ENCODE peak calls at places on chromosomes 5 and 9, in nine cellular contexts. V is activated naive CD8-positive, alpha-beta T cell treated with anti-CD3 and anti-CD28 coated beads, Interleukin-2, amount 50 U/mL, for 24 hours; Z is astrocyte of the hippocampus; N is amygdala; F is stromal cell of bone marrow; K is activated CD8-positive, alpha-beta memory T cell treated with anti-CD3 and anti-CD28 coated beads for 24 hours; G is Calu3; R is Right ventricle myocardium superior; S is aorta. L is an unnamed sample.

GRCh38 chr9:70747335-70747734 is 332.9 kb upstream of the KLF9 start:
- DNase-seq in V (no peak), Z (peak), N (no peak), F (peak), K (no peak), G (no peak), R (no peak), S (no peak), L (no peak)

GRCh38 chr5:39400711-39401385 is 23.9 kb downstream of the DAB2 start:
- DNase-seq in V (no peak), Z (peak), N (no peak), F (no peak), K (no peak), G (no peak), R (no peak), S (no peak), L (no peak)

GRCh38 chr9:35563791-35564197 is 41.3 kb upstream of the TESK1 start:
- DNase-seq in V (no peak), Z (peak), N (no peak), F (no peak), K (no peak), G (no peak), R (peak), S (peak), L (no peak)

GRCh38 chr5:169139381-169140125 is 161.4 kb downstream of the SLIT3 start:
- DNase-seq in V (no peak), Z (peak), N (no peak), F (no peak), K (no peak), G (peak), R (peak), S (no peak), L (no peak)

GRCh38 chr5:133818869-133819600 is 149.4 kb downstream of the C5orf15 start:
- DNase-seq in V (no peak), Z (no peak), N (no peak), F (no peak), K (no peak), G (no peak), R (no peak), S (peak), L (no peak)

GRCh38 chr5:7842531-7842930 is 8.4 kb downstream of the CFAP90 start:
- DNase-seq in V (no peak), Z (no peak), N (no peak), F (no peak), K (no peak), G (no peak), R (no peak), S (no peak), L (no peak)

GRCh38 chr9:132944294-132945185 is at the start of gene TSC1:
- DNase-seq in V (peak), Z (peak), N (peak), F (peak), K (peak), G (peak), R (peak), S (peak), L (peak)

GRCh38 chr9:7186175-7186574 is 428.4 kb downstream of the KDM4C start:
- DNase-seq in V (no peak), Z (peak), N (no peak), F (no peak), K (no peak), G (no peak), R (no peak), S (no peak), L (no peak)

GRCh38 chr9:116383956-116384355 is 230.4 kb downstream of the PAPPA start:
- DNase-seq in V (no peak), Z (peak), N (no peak), F (no peak), K (no peak), G (no peak), R (no peak), S (no peak), L (no peak)

GRCh38 chr5:177393206-177393765 is 7.2 kb downstream of the PFN3 start:
- DNase-seq in V (no peak), Z (no peak), N (no peak), F (no peak), K (no peak), G (no peak), R (no peak), S (no peak), L (no peak)

GRCh38 chr9:108225371-108225905 is 630.3 kb downstream of the ACTL7B start:
- DNase-seq in V (no peak), Z (no peak), N (no peak), F (no peak), K (no peak), G (no peak), R (no peak), S (no peak), L (no peak)

GRCh38 chr5:33362915-33363314 is 77.8 kb upstream of the TARS1 start:
- DNase-seq in V (no peak), Z (no peak), N (no peak), F (no peak), K (no peak), G (no peak), R (peak), S (no peak), L (no peak)

GRCh38 chr9:133137451-133138231 is 16.6 kb upstream of the RALGDS start:
- DNase-seq in V (no peak), Z (peak), N (peak), F (no peak), K (no peak), G (no peak), R (peak), S (peak), L (peak)

GRCh38 chr5:1527533-1528205 is 3.9 kb upstream of the LPCAT1 start:
- DNase-seq in V (no peak), Z (no peak), N (no peak), F (no peak), K (peak), G (no peak), R (peak), S (peak), L (no peak)

GRCh38 chr9:12699529-12699928 is 6.3 kb downstream of the TYRP1 start:
- DNase-seq in V (no peak), Z (no peak), N (no peak), F (no peak), K (no peak), G (no peak), R (no peak), S (no peak), L (no peak)

GRCh38 chr9:72443855-72444254 is 77.6 kb upstream of the TMC1 start:
- DNase-seq in V (peak), Z (no peak), N (no peak), F (no peak), K (no peak), G (no peak), R (no peak), S (no peak), L (no peak)

GRCh38 chr5:170470808-170471404 is 32.9 kb upstream of the KCNIP1 start:
- DNase-seq in V (no peak), Z (no peak), N (no peak), F (no peak), K (no peak), G (no peak), R (no peak), S (no peak), L (no peak)